ENCODE peak calls at places on chromosomes 3 and 15, in six cellular contexts. X, B, T, U, J and H are unnamed samples.

GRCh38 chr3:114308377-114308776 is 14.5 kb downstream of the TIGIT start:
- DNase-seq in X (no peak), B (no peak), T (no peak), U (no peak), J (no peak), H (no peak)

GRCh38 chr3:121748638-121749275 is 784 bp downstream of the GOLGB1 start:
- DNase-seq in X (peak), B (no peak), T (no peak), U (no peak), J (peak), H (no peak)

GRCh38 chr15:99955181-99955525 is 221.9 kb upstream of the LYSMD4 start:
- DNase-seq in X (no peak), B (no peak), T (no peak), U (no peak), J (no peak), H (no peak)

GRCh38 chr3:102447272-102447671 is 12.5 kb downstream of the ZPLD1 start:
- DNase-seq in X (no peak), B (no peak), T (no peak), U (no peak), J (no peak), H (no peak)

GRCh38 chr3:126528800-126529541 is 5.0 kb downstream of the CHST13 start:
- DNase-seq in X (peak), B (no peak), T (no peak), U (no peak), J (no peak), H (no peak)

GRCh38 chr3:108474581-108474980 is 35.8 kb downstream of the MYH15 start:
- DNase-seq in X (no peak), B (no peak), T (no peak), U (no peak), J (no peak), H (no peak)

GRCh38 chr3:14943042-14943441 is 4.3 kb upstream of the NR2C2 start:
- DNase-seq in X (peak), B (no peak), T (no peak), U (no peak), J (no peak), H (no peak)

GRCh38 chr3:30331519-30331918 is 274.9 kb upstream of the TGFBR2 start:
- DNase-seq in X (no peak), B (no peak), T (no peak), U (no peak), J (no peak), H (no peak)

GRCh38 chr3:151106311-151106710 is 20.8 kb downstream of the MED12L start:
- DNase-seq in X (no peak), B (no peak), T (no peak), U (no peak), J (no peak), H (no peak)

GRCh38 chr15:22902578-22902977 is 64.1 kb downstream of the NIPA2 start:
- DNase-seq in X (no peak), B (no peak), T (no peak), U (no peak), J (no peak), H (no peak)

GRCh38 chr15:49589030-49589429 is 31.6 kb downstream of the FAM227B start:
- DNase-seq in X (no peak), B (peak), T (no peak), U (no peak), J (no peak), H (no peak)

GRCh38 chr15:46174122-46174521 is 539.3 kb downstream of the SQOR start:
- DNase-seq in X (no peak), B (no peak), T (no peak), U (no peak), J (no peak), H (no peak)

GRCh38 chr3:13148561-13149330 is 75.5 kb upstream of the IQSEC1 start:
- DNase-seq in X (no peak), B (no peak), T (no peak), U (no peak), J (no peak), H (no peak)

GRCh38 chr3:101229681-101230080 is 90.7 kb downstream of the IMPG2 start:
- DNase-seq in X (peak), B (no peak), T (no peak), U (no peak), J (no peak), H (no peak)

GRCh38 chr15:83164409-83165404 is 42.9 kb downstream of the HDGFL3 start:
- DNase-seq in X (no peak), B (no peak), T (no peak), U (no peak), J (no peak), H (peak)

GRCh38 chr15:78977591-78978347 is 32.9 kb upstream of the CTSH start:
- DNase-seq in X (no peak), B (peak), T (no peak), U (no peak), J (no peak), H (no peak)

GRCh38 chr15:52642386-52643361 is 36.5 kb downstream of the ATOSA start:
- DNase-seq in X (no peak), B (no peak), T (no peak), U (no peak), J (no peak), H (no peak)

GRCh38 chr3:168024537-168024941 is 71.2 kb downstream of the GOLIM4 start:
- DNase-seq in X (no peak), B (no peak), T (no peak), U (peak), J (no peak), H (no peak)

GRCh38 chr3:111496894-111497559 is 45.0 kb upstream of the CD96 start:
- DNase-seq in X (no peak), B (no peak), T (no peak), U (no peak), J (no peak), H (no peak)

GRCh38 chr3:98985406-98985805 is 83.9 kb upstream of the DCBLD2 start:
- DNase-seq in X (no peak), B (no peak), T (no peak), U (no peak), J (no peak), H (no peak)

GRCh38 chr3:80688814-80689213 is 921.0 kb upstream of the ROBO1 start:
- DNase-seq in X (peak), B (no peak), T (no peak), U (no peak), J (peak), H (no peak)

GRCh38 chr3:126197854-126198584 is 17.6 kb upstream of the ALDH1L1 start:
- DNase-seq in X (peak), B (peak), T (no peak), U (no peak), J (peak), H (peak)

GRCh38 chr15:45641374-45641778 is 6.5 kb downstream of the SQOR start:
- DNase-seq in X (peak), B (no peak), T (no peak), U (no peak), J (no peak), H (no peak)

GRCh38 chr3:72255736-72256559 is 471.0 kb upstream of the PROK2 start:
- DNase-seq in X (no peak), B (no peak), T (no peak), U (no peak), J (no peak), H (no peak)

GRCh38 chr3:133967992-133968892 is 61.5 kb downstream of the SLCO2A1 start:
- DNase-seq in X (no peak), B (no peak), T (no peak), U (no peak), J (no peak), H (no peak)

GRCh38 chr3:137116619-137117018 is 158.8 kb downstream of the IL20RB start:
- DNase-seq in X (no peak), B (no peak), T (no peak), U (no peak), J (no peak), H (no peak)

GRCh38 chr15:75650908-75651809 is 3.4 kb downstream of the SNX33 start:
- DNase-seq in X (peak), B (no peak), T (no peak), U (no peak), J (peak), H (no peak)

GRCh38 chr3:177811111-177811510 is 613.8 kb upstream of the TBL1XR1 start:
- DNase-seq in X (no peak), B (no peak), T (no peak), U (no peak), J (no peak), H (no peak)

GRCh38 chr3:55619186-55619808 is 132.2 kb upstream of the WNT5A start:
- DNase-seq in X (no peak), B (no peak), T (no peak), U (no peak), J (no peak), H (no peak)

GRCh38 chr3:180284331-180285110 is 247.8 kb upstream of the PEX5L start:
- DNase-seq in X (no peak), B (no peak), T (no peak), U (no peak), J (no peak), H (no peak)

GRCh38 chr3:53109190-53109589 is 21.0 kb downstream of the RFT1 start:
- DNase-seq in X (no peak), B (no peak), T (no peak), U (no peak), J (no peak), H (no peak)

GRCh38 chr3:112651516-112651915 is 10.6 kb upstream of the CCDC80 start:
- DNase-seq in X (no peak), B (no peak), T (no peak), U (no peak), J (no peak), H (no peak)

GRCh38 chr15:29226431-29227216 is 43.0 kb downstream of the NSMCE3 start:
- DNase-seq in X (no peak), B (no peak), T (no peak), U (no peak), J (no peak), H (no peak)

GRCh38 chr3:41207355-41207754 is 8.1 kb downstream of the CTNNB1 start:
- DNase-seq in X (no peak), B (no peak), T (no peak), U (no peak), J (no peak), H (no peak)

GRCh38 chr3:40340541-40341170 is 31.1 kb downstream of the EIF1B start:
- DNase-seq in X (no peak), B (no peak), T (no peak), U (no peak), J (no peak), H (no peak)

GRCh38 chr3:9091811-9092210 is 128.5 kb upstream of the RAD18 start:
- DNase-seq in X (no peak), B (no peak), T (no peak), U (no peak), J (no peak), H (no peak)

GRCh38 chr15:56890038-56890437 is 28.4 kb upstream of the TCF12 start:
- DNase-seq in X (no peak), B (no peak), T (no peak), U (no peak), J (no peak), H (no peak)

GRCh38 chr15:56894601-56895000 is 23.8 kb upstream of the TCF12 start:
- DNase-seq in X (no peak), B (no peak), T (no peak), U (no peak), J (no peak), H (no peak)

GRCh38 chr15:56892651-56893348 is 25.6 kb upstream of the TCF12 start:
- DNase-seq in X (no peak), B (no peak), T (no peak), U (no peak), J (no peak), H (no peak)

GRCh38 chr15:56891852-56892251 is 26.6 kb upstream of the TCF12 start:
- DNase-seq in X (no peak), B (no peak), T (no peak), U (no peak), J (no peak), H (no peak)

DNA sequence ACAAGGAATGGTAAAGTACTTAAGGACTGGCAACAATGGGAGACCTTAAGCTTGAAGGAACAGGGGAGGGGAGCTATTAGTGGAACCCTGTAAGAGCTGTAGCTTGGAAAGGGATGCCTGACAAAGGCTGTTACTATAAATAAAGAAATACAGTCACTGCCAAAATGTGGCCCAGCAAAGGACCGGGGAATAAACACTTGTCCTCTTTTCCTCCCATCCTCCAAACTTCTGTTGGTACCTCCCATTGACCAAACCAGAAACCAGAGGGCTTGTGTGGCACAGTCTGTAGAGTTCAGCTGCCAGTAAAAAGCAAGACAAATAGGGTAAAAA is 25.1 kb upstream of the TCF12 start:
- DNase-seq in X (no peak), B (no peak), T (no peak), U (no peak), J (no peak), H (no peak)
- TF ChIP-seq POLR2A in X (no peak), B (no peak), T (no peak), U (no peak), J (no peak), H (no peak)

DNA sequence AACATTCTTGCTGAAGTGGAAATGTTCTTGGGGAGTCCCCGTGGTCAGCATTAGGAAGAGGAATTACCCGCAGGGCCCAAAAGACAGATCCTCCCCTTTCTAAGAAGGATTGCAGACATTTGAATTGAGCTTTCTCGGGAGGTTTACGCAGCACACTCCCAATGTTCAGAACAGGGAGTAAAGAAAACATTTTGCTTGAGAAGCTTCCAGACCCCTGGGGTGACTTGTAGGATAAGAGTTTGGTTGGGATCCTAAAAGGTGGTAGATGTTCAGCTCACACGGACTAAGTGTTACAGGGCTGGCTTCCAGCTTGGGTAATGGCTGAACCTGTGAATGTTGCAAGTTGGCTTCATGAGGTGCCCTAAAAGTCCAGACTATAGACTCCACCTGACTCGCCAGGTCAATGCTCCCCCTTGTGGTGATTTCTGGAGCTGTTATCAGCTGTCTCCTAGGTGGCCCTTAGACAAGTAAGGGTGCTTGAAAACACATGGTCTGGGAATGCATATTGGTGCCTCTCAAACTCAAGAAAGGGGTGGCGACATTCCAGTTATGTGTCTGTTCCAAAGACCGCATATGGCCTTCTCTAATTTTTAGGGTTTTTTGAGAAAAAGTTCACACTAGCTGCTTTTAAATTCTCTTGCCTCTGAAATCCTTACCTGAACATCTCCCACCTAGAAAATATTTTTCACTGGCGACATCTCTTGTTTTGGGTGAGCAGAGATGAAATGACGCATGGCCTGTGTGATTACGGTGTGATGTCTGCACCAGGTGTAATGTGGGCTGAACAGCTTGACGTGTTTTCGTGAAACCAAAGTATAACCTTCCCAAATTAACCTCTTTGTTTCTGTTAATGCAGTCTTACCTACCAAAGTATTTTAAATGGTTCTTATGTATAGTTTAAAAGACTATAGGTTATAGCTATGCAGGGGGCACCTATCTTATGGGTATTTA is 175.8 kb upstream of the KBTBD8 start:
- DNase-seq in X (peak), B (peak), T (peak), U (peak), J (peak), H (peak)
- TF ChIP-seq TAF1 in X (no peak), B (no peak), T (no peak), U (no peak), J (no peak), H (no peak)

DNA sequence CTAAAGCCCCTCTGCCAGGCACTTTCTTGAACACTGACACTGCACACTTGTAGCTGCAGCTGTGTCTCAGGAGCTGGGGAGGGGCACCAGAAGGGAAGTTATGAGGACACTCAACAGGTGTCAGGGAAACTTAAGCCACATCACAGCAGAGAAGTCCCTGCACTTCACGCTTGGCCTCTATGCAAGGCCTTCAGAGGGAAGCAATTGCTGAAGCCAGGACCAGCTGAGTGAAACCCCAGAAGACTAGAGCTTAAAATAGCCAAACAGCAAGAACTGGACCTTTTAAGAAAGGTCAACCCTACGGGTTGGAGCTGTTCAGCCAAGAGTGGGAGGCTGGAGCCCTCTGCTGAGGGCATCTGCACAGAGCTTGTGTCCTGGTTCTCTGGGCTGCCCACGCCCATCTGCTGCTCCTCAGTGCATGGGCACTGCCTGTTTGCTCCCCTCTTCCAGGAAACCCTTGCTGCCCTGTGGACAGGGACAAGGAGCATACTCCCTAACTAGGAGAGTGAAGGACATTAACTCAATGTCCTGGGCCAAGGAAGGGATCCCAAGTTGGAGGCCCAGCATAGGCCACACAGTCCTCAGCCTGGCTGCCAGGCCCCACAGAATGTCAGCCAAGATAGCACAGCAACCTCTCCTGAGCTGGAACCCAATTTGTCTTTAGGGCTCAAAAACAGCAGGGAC is 3.9 kb upstream of the GRAMD2A start:
- DNase-seq in X (no peak), B (no peak), T (no peak), U (no peak), J (no peak), H (no peak)
- TF ChIP-seq POLR2A in X (no peak), B (no peak), T (no peak), U (peak), J (no peak), H (no peak)

GRCh38 chr15:40287968-40288367 is 5.1 kb upstream of the ANKRD63 start:
- DNase-seq in X (no peak), B (no peak), T (no peak), U (no peak), J (no peak), H (no peak)
- TF ChIP-seq TAF1 in X (no peak), B (no peak), T (no peak), U (no peak), J (no peak), H (no peak)

GRCh38 chr15:89690276-89691218 is at the start of the genes PEX11A and WDR93:
- DNase-seq in X (peak), B (peak), T (peak), U (peak), J (no peak), H (peak)
- TF ChIP-seq POLR2A in X (peak), B (no peak), T (no peak), U (no peak), J (no peak), H (no peak)